ENCODE peak calls at places on chromosomes 13 and 19, in seven cellular contexts. W is EL; U is OCI-M1; A is frontal cortex; L is cardiac muscle cell; M is amygdala; P is activated CD4-positive, alpha-beta T cell treated with anti-CD3 and anti-CD28 coated beads for 24 hours. J is an unnamed sample.
A peak's percentile ranks its signal among the peaks of the same experiment; 100 is the strongest.

GRCh38 chr13:44620057-44620456 is 43.9 kb upstream of the TSC22D1 start:
- DNase-seq in W (peak; percentile 78), U (no peak), A (no peak), L (peak; percentile 71), M (no peak), P (no peak), J (no peak)

GRCh38 chr13:28423010-28423409 is 71.9 kb downstream of the FLT1 start:
- DNase-seq in W (no peak), U (peak; percentile 42), A (no peak), L (no peak), M (peak; percentile 8), P (no peak), J (peak; percentile 29)

GRCh38 chr13:23848639-23849282 is 40.4 kb downstream of the MIPEP start:
- DNase-seq in W (no peak), U (no peak), A (no peak), L (no peak), M (no peak), P (no peak), J (no peak)

GRCh38 chr13:24263652-24264051 is 45.7 kb upstream of the C1QTNF9 start:
- DNase-seq in W (no peak), U (no peak), A (no peak), L (no peak), M (no peak), P (no peak), J (no peak)

GRCh38 chr13:25992076-25992475 is 59.7 kb downstream of the SHISA2 start:
- DNase-seq in W (no peak), U (no peak), A (no peak), L (no peak), M (no peak), P (no peak), J (no peak)

GRCh38 chr13:50788551-50788950 is 54.9 kb downstream of the DLEU7 start:
- DNase-seq in W (peak; percentile 25), U (no peak), A (no peak), L (no peak), M (no peak), P (no peak), J (no peak)

GRCh38 chr19:5326986-5327623 is 13.5 kb downstream of the PTPRS start:
- DNase-seq in W (no peak), U (no peak), A (no peak), L (no peak), M (no peak), P (no peak), J (no peak)

GRCh38 chr19:45764947-45765346 is 4.1 kb downstream of the SIX5 start:
- DNase-seq in W (no peak), U (no peak), A (no peak), L (peak; percentile 87), M (no peak), P (no peak), J (no peak)

GRCh38 chr13:42218576-42218975 is 53.4 kb upstream of the AKAP11 start:
- DNase-seq in W (no peak), U (peak; percentile 19), A (no peak), L (no peak), M (no peak), P (no peak), J (no peak)

GRCh38 chr13:110758195-110758594 is 44.7 kb downstream of the ING1 start:
- DNase-seq in W (peak; percentile 54), U (no peak), A (no peak), L (no peak), M (no peak), P (no peak), J (no peak)

GRCh38 chr19:43430976-43431375 is 16.3 kb downstream of the TEX101 start:
- DNase-seq in W (no peak), U (no peak), A (no peak), L (no peak), M (no peak), P (no peak), J (no peak)

GRCh38 chr19:19581391-19581790 is 37.1 kb downstream of the PBX4 start:
- DNase-seq in W (no peak), U (no peak), A (no peak), L (no peak), M (no peak), P (no peak), J (no peak)

GRCh38 chr19:16359074-16359473 is 34.4 kb downstream of the KLF2 start:
- DNase-seq in W (no peak), U (no peak), A (no peak), L (no peak), M (no peak), P (no peak), J (no peak)

GRCh38 chr13:73876323-73876722 is 257.9 kb downstream of the KLF12 start:
- DNase-seq in W (peak; percentile 19), U (no peak), A (no peak), L (no peak), M (no peak), P (no peak), J (no peak)

GRCh38 chr13:24664726-24665409 is 15.3 kb upstream of the ATP12A start:
- DNase-seq in W (no peak), U (no peak), A (no peak), L (no peak), M (no peak), P (no peak), J (no peak)

J was measured in testis.